ENCODE peak calls at places on chromosomes 13 and 19, in ten cellular contexts. One of them, this sample, is unnamed.

GRCh38 chr13:99214691-99215090 is 14.0 kb downstream of the UBAC2 start:
- DNase-seq in GM23338: no peak
- DNase-seq in uterus: no peak
- DNase-seq in heart right ventricle: no peak
- DNase-seq in fibroblast of the aortic adventitia: no peak
- DNase-seq in AG09319: no peak
- DNase-seq in mesothelial cell of epicardium: no peak
- DNase-seq in RWPE2: no peak
- DNase-seq in CD4-positive, alpha-beta T cell: no peak
- DNase-seq in MM.1S: no peak
- DNase-seq in this sample: no peak

GRCh38 chr13:29532821-29533220 is 62.7 kb downstream of the SLC7A1 start:
- DNase-seq in MM.1S: no peak
- DNase-seq in uterus: no peak
- DNase-seq in CD4-positive, alpha-beta T cell: no peak
- DNase-seq in fibroblast of the aortic adventitia: no peak
- DNase-seq in heart right ventricle: no peak
- DNase-seq in GM23338: no peak
- DNase-seq in mesothelial cell of epicardium: no peak
- DNase-seq in RWPE2: no peak
- DNase-seq in AG09319: no peak
- DNase-seq in this sample: no peak

GRCh38 chr13:30510091-30510490 is 44.4 kb upstream of the HMGB1 start:
- DNase-seq in fibroblast of the aortic adventitia: no peak
- DNase-seq in uterus: no peak
- DNase-seq in AG09319: no peak
- DNase-seq in GM23338: no peak
- DNase-seq in MM.1S: no peak
- DNase-seq in RWPE2: no peak
- DNase-seq in mesothelial cell of epicardium: no peak
- DNase-seq in CD4-positive, alpha-beta T cell: no peak
- DNase-seq in heart right ventricle: no peak
- DNase-seq in this sample: no peak

GRCh38 chr19:33459220-33459619 is 62.4 kb downstream of the PEPD start:
- DNase-seq in MM.1S: no peak
- DNase-seq in CD4-positive, alpha-beta T cell: no peak
- DNase-seq in GM23338: no peak
- DNase-seq in mesothelial cell of epicardium: no peak
- DNase-seq in fibroblast of the aortic adventitia: no peak
- DNase-seq in AG09319: no peak
- DNase-seq in heart right ventricle: no peak
- DNase-seq in RWPE2: no peak
- DNase-seq in uterus: no peak
- DNase-seq in this sample: no peak

GRCh38 chr19:23190341-23190740 is 59.9 kb downstream of the ZNF724 start:
- DNase-seq in GM23338: no peak
- DNase-seq in AG09319: no peak
- DNase-seq in MM.1S: no peak
- DNase-seq in RWPE2: no peak
- DNase-seq in CD4-positive, alpha-beta T cell: no peak
- DNase-seq in fibroblast of the aortic adventitia: no peak
- DNase-seq in uterus: no peak
- DNase-seq in heart right ventricle: no peak
- DNase-seq in mesothelial cell of epicardium: no peak
- DNase-seq in this sample: no peak

GRCh38 chr13:104098421-104098820 is 1032.2 kb upstream of the SLC10A2 start:
- DNase-seq in CD4-positive, alpha-beta T cell: no peak
- DNase-seq in heart right ventricle: no peak
- DNase-seq in fibroblast of the aortic adventitia: no peak
- DNase-seq in MM.1S: no peak
- DNase-seq in AG09319: no peak
- DNase-seq in GM23338: no peak
- DNase-seq in uterus: no peak
- DNase-seq in RWPE2: no peak
- DNase-seq in mesothelial cell of epicardium: no peak
- DNase-seq in this sample: no peak

GRCh38 chr13:70108276-70108845 is at the start of gene KLHL1:
- DNase-seq in heart right ventricle: no peak
- DNase-seq in fibroblast of the aortic adventitia: no peak
- DNase-seq in uterus: no peak
- DNase-seq in mesothelial cell of epicardium: no peak
- DNase-seq in AG09319: no peak
- DNase-seq in MM.1S: no peak
- DNase-seq in CD4-positive, alpha-beta T cell: no peak
- DNase-seq in RWPE2: no peak
- DNase-seq in GM23338: peak; percentile 20
- DNase-seq in this sample: no peak

GRCh38 chr13:70623260-70623659 is 515.0 kb upstream of the KLHL1 start:
- DNase-seq in mesothelial cell of epicardium: no peak
- DNase-seq in RWPE2: no peak
- DNase-seq in AG09319: no peak
- DNase-seq in heart right ventricle: no peak
- DNase-seq in CD4-positive, alpha-beta T cell: no peak
- DNase-seq in fibroblast of the aortic adventitia: no peak
- DNase-seq in GM23338: no peak
- DNase-seq in MM.1S: no peak
- DNase-seq in uterus: no peak
- DNase-seq in this sample: no peak

GRCh38 chr13:101626925-101627555 is 174.6 kb downstream of the ITGBL1 start:
- DNase-seq in fibroblast of the aortic adventitia: peak; percentile 50
- DNase-seq in uterus: no peak
- DNase-seq in MM.1S: peak; percentile 90
- DNase-seq in GM23338: no peak
- DNase-seq in CD4-positive, alpha-beta T cell: no peak
- DNase-seq in heart right ventricle: no peak
- DNase-seq in RWPE2: no peak
- DNase-seq in AG09319: no peak
- DNase-seq in mesothelial cell of epicardium: no peak
- DNase-seq in this sample: no peak

GRCh38 chr13:102650444-102650843 is 44.4 kb downstream of the METTL21C start:
- DNase-seq in uterus: no peak
- DNase-seq in MM.1S: no peak
- DNase-seq in AG09319: no peak
- DNase-seq in RWPE2: no peak
- DNase-seq in GM23338: no peak
- DNase-seq in heart right ventricle: no peak
- DNase-seq in CD4-positive, alpha-beta T cell: no peak
- DNase-seq in fibroblast of the aortic adventitia: no peak
- DNase-seq in mesothelial cell of epicardium: no peak
- DNase-seq in this sample: no peak

GRCh38 chr13:40812724-40813445 is 23.5 kb downstream of the SLC25A15 start:
- DNase-seq in fibroblast of the aortic adventitia: no peak
- DNase-seq in MM.1S: no peak
- DNase-seq in uterus: no peak
- DNase-seq in heart right ventricle: no peak
- DNase-seq in RWPE2: no peak
- DNase-seq in AG09319: no peak
- DNase-seq in CD4-positive, alpha-beta T cell: no peak
- DNase-seq in mesothelial cell of epicardium: no peak
- DNase-seq in GM23338: no peak
- DNase-seq in this sample: no peak

GRCh38 chr13:109669956-109670355 is 116.4 kb downstream of the IRS2 start:
- DNase-seq in heart right ventricle: no peak
- DNase-seq in MM.1S: no peak
- DNase-seq in AG09319: no peak
- DNase-seq in RWPE2: no peak
- DNase-seq in GM23338: no peak
- DNase-seq in uterus: no peak
- DNase-seq in mesothelial cell of epicardium: no peak
- DNase-seq in CD4-positive, alpha-beta T cell: no peak
- DNase-seq in fibroblast of the aortic adventitia: no peak
- DNase-seq in this sample: no peak

GRCh38 chr19:16315825-16316505 is 8.7 kb upstream of the KLF2 start:
- DNase-seq in heart right ventricle: peak; percentile 77
- DNase-seq in fibroblast of the aortic adventitia: peak; percentile 100
- DNase-seq in GM23338: no peak
- DNase-seq in mesothelial cell of epicardium: no peak
- DNase-seq in MM.1S: no peak
- DNase-seq in CD4-positive, alpha-beta T cell: no peak
- DNase-seq in AG09319: peak; percentile 97
- DNase-seq in uterus: peak; percentile 79
- DNase-seq in RWPE2: no peak
- DNase-seq in this sample: no peak

GRCh38 chr19:16320987-16321386 is 3.6 kb upstream of the KLF2 start:
- DNase-seq in fibroblast of the aortic adventitia: no peak
- DNase-seq in CD4-positive, alpha-beta T cell: no peak
- DNase-seq in AG09319: no peak
- DNase-seq in GM23338: no peak
- DNase-seq in RWPE2: no peak
- DNase-seq in mesothelial cell of epicardium: no peak
- DNase-seq in uterus: no peak
- DNase-seq in heart right ventricle: no peak
- DNase-seq in MM.1S: no peak
- DNase-seq in this sample: no peak

GRCh38 chr19:16319466-16319865 is 5.2 kb upstream of the KLF2 start:
- DNase-seq in GM23338: no peak
- DNase-seq in CD4-positive, alpha-beta T cell: no peak
- DNase-seq in RWPE2: no peak
- DNase-seq in uterus: no peak
- DNase-seq in mesothelial cell of epicardium: no peak
- DNase-seq in heart right ventricle: no peak
- DNase-seq in MM.1S: no peak
- DNase-seq in AG09319: no peak
- DNase-seq in fibroblast of the aortic adventitia: no peak
- DNase-seq in this sample: no peak

GRCh38 chr19:16316506-16316882 is 8.1 kb upstream of the KLF2 start:
- DNase-seq in RWPE2: no peak
- DNase-seq in AG09319: no peak
- DNase-seq in GM23338: no peak
- DNase-seq in fibroblast of the aortic adventitia: no peak
- DNase-seq in heart right ventricle: no peak
- DNase-seq in MM.1S: no peak
- DNase-seq in mesothelial cell of epicardium: no peak
- DNase-seq in uterus: no peak
- DNase-seq in CD4-positive, alpha-beta T cell: no peak
- DNase-seq in this sample: no peak
- TF ChIP-seq CTCF in RWPE2: no peak
- TF ChIP-seq CTCF in AG09319: no peak
- TF ChIP-seq CTCF in GM23338: no peak
- TF ChIP-seq CTCF in fibroblast of the aortic adventitia: no peak
- TF ChIP-seq CTCF in heart right ventricle: no peak
- TF ChIP-seq CTCF in MM.1S: no peak
- TF ChIP-seq CTCF in mesothelial cell of epicardium: no peak
- TF ChIP-seq CTCF in uterus: no peak
- TF ChIP-seq CTCF in CD4-positive, alpha-beta T cell: no peak
- TF ChIP-seq CTCF in this sample: no peak

GRCh38 chr13:63455938-63456337 is 2040.3 kb upstream of the PCDH20 start:
- DNase-seq in fibroblast of the aortic adventitia: no peak
- DNase-seq in mesothelial cell of epicardium: no peak
- DNase-seq in MM.1S: no peak
- DNase-seq in heart right ventricle: no peak
- DNase-seq in CD4-positive, alpha-beta T cell: no peak
- DNase-seq in RWPE2: no peak
- DNase-seq in uterus: no peak
- DNase-seq in AG09319: no peak
- DNase-seq in GM23338: peak; percentile 59
- DNase-seq in this sample: no peak
- TF ChIP-seq CTCF in fibroblast of the aortic adventitia: no peak
- TF ChIP-seq CTCF in mesothelial cell of epicardium: no peak
- TF ChIP-seq CTCF in MM.1S: no peak
- TF ChIP-seq CTCF in heart right ventricle: no peak
- TF ChIP-seq CTCF in CD4-positive, alpha-beta T cell: no peak
- TF ChIP-seq CTCF in RWPE2: peak; percentile 24
- TF ChIP-seq CTCF in uterus: no peak
- TF ChIP-seq CTCF in AG09319: peak; percentile 5
- TF ChIP-seq CTCF in GM23338: peak; percentile 37
- TF ChIP-seq CTCF in this sample: peak; percentile 40

GRCh38 chr19:5478925-5479588 is 23.8 kb downstream of the ZNRF4 start:
- DNase-seq in uterus: no peak
- DNase-seq in heart right ventricle: no peak
- DNase-seq in mesothelial cell of epicardium: no peak
- DNase-seq in AG09319: no peak
- DNase-seq in GM23338: no peak
- DNase-seq in MM.1S: no peak
- DNase-seq in fibroblast of the aortic adventitia: no peak
- DNase-seq in RWPE2: no peak
- DNase-seq in CD4-positive, alpha-beta T cell: no peak
- DNase-seq in this sample: no peak

GRCh38 chr19:5481957-5482356 is 26.7 kb downstream of the ZNRF4 start:
- DNase-seq in MM.1S: no peak
- DNase-seq in GM23338: no peak
- DNase-seq in AG09319: no peak
- DNase-seq in mesothelial cell of epicardium: no peak
- DNase-seq in heart right ventricle: no peak
- DNase-seq in fibroblast of the aortic adventitia: no peak
- DNase-seq in CD4-positive, alpha-beta T cell: no peak
- DNase-seq in uterus: no peak
- DNase-seq in RWPE2: no peak
- DNase-seq in this sample: no peak

GRCh38 chr19:5478241-5478924 is 23.2 kb downstream of the ZNRF4 start:
- DNase-seq in MM.1S: no peak
- DNase-seq in heart right ventricle: no peak
- DNase-seq in RWPE2: no peak
- DNase-seq in uterus: no peak
- DNase-seq in GM23338: no peak
- DNase-seq in AG09319: no peak
- DNase-seq in CD4-positive, alpha-beta T cell: no peak
- DNase-seq in mesothelial cell of epicardium: no peak
- DNase-seq in fibroblast of the aortic adventitia: no peak
- DNase-seq in this sample: no peak

GRCh38 chr19:5479958-5480357 is 24.7 kb downstream of the ZNRF4 start:
- DNase-seq in fibroblast of the aortic adventitia: no peak
- DNase-seq in RWPE2: no peak
- DNase-seq in GM23338: peak; percentile 35
- DNase-seq in CD4-positive, alpha-beta T cell: no peak
- DNase-seq in MM.1S: no peak
- DNase-seq in mesothelial cell of epicardium: no peak
- DNase-seq in uterus: no peak
- DNase-seq in AG09319: no peak
- DNase-seq in heart right ventricle: no peak
- DNase-seq in this sample: no peak

DNA sequence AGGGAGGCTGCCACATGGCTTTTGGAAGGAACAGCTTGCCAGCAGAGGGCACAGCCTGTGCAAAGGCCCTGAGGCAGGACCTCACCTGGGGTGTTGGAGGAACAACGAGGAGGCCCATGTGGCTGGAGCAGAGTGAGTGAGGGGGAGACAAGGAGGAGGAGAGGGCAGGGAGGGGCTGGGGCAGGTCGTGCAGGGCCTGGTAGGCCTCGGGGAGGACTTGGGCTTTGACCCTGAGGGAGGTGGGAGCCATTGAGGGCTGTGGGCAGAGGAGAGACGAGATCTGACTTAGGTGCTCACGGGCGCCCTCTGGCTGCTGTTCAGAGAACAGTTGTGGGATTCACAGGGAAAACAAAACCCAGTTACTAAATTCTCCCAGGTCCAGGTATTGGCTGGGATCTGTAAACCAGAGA is 25.2 kb downstream of the ZNRF4 start:
- DNase-seq in heart right ventricle: no peak
- DNase-seq in mesothelial cell of epicardium: no peak
- DNase-seq in AG09319: no peak
- DNase-seq in GM23338: peak; percentile 82
- DNase-seq in MM.1S: no peak
- DNase-seq in uterus: no peak
- DNase-seq in fibroblast of the aortic adventitia: no peak
- DNase-seq in CD4-positive, alpha-beta T cell: no peak
- DNase-seq in RWPE2: no peak
- DNase-seq in this sample: no peak
- TF ChIP-seq CTCF in heart right ventricle: peak; percentile 42
- TF ChIP-seq CTCF in mesothelial cell of epicardium: peak; percentile 51
- TF ChIP-seq CTCF in AG09319: peak; percentile 33
- TF ChIP-seq CTCF in GM23338: peak; percentile 69
- TF ChIP-seq CTCF in MM.1S: peak; percentile 68
- TF ChIP-seq CTCF in uterus: no peak
- TF ChIP-seq CTCF in fibroblast of the aortic adventitia: peak; percentile 40
- TF ChIP-seq CTCF in CD4-positive, alpha-beta T cell: peak; percentile 43
- TF ChIP-seq CTCF in RWPE2: peak; percentile 54
- TF ChIP-seq CTCF in this sample: peak; percentile 63

GRCh38 chr13:43304945-43305344 is 281.6 kb downstream of the DNAJC15 start:
- DNase-seq in heart right ventricle: no peak
- DNase-seq in mesothelial cell of epicardium: no peak
- DNase-seq in MM.1S: no peak
- DNase-seq in RWPE2: no peak
- DNase-seq in AG09319: no peak
- DNase-seq in uterus: no peak
- DNase-seq in CD4-positive, alpha-beta T cell: no peak
- DNase-seq in fibroblast of the aortic adventitia: no peak
- DNase-seq in GM23338: peak; percentile 18
- DNase-seq in this sample: no peak
- TF ChIP-seq CTCF in heart right ventricle: no peak
- TF ChIP-seq CTCF in mesothelial cell of epicardium: no peak
- TF ChIP-seq CTCF in MM.1S: no peak
- TF ChIP-seq CTCF in RWPE2: peak; percentile 6
- TF ChIP-seq CTCF in AG09319: no peak
- TF ChIP-seq CTCF in uterus: no peak
- TF ChIP-seq CTCF in CD4-positive, alpha-beta T cell: no peak
- TF ChIP-seq CTCF in fibroblast of the aortic adventitia: no peak
- TF ChIP-seq CTCF in GM23338: peak; percentile 56
- TF ChIP-seq CTCF in this sample: no peak